ENCODE peak calls at places on chromosomes 16 and 17, in seven cellular contexts. One of them, this sample, is unnamed.

GRCh38 chr17:16352303-16352837 is 899 bp downstream of the CENPV start:
- DNase-seq in activated CD4-positive, alpha-beta T cell treated with anti-CD3 and anti-CD28 coated beads for 1 hour: peak
- DNase-seq in substantia nigra: peak
- DNase-seq in T-helper 1 cell: no peak
- DNase-seq in T-helper 2 cell: no peak
- DNase-seq in amygdala: no peak
- DNase-seq in activated T-helper 1 cell treated with anti-CD3 and anti-CD28 coated beads, Interleukin-2, amount 50 U/mL, for 16 hours: peak
- DNase-seq in this sample: no peak

GRCh38 chr16:57036945-57037344 is 47.6 kb downstream of the NLRC5 start:
- DNase-seq in activated T-helper 1 cell treated with anti-CD3 and anti-CD28 coated beads, Interleukin-2, amount 50 U/mL, for 16 hours: no peak
- DNase-seq in substantia nigra: no peak
- DNase-seq in T-helper 1 cell: no peak
- DNase-seq in activated CD4-positive, alpha-beta T cell treated with anti-CD3 and anti-CD28 coated beads for 1 hour: no peak
- DNase-seq in T-helper 2 cell: no peak
- DNase-seq in amygdala: no peak
- DNase-seq in this sample: no peak

GRCh38 chr16:87927195-87927562 is 9.2 kb downstream of the CA5A start:
- DNase-seq in T-helper 1 cell: no peak
- DNase-seq in substantia nigra: no peak
- DNase-seq in activated T-helper 1 cell treated with anti-CD3 and anti-CD28 coated beads, Interleukin-2, amount 50 U/mL, for 16 hours: no peak
- DNase-seq in activated CD4-positive, alpha-beta T cell treated with anti-CD3 and anti-CD28 coated beads for 1 hour: no peak
- DNase-seq in amygdala: no peak
- DNase-seq in T-helper 2 cell: no peak
- DNase-seq in this sample: no peak

GRCh38 chr17:66633322-66633965 is 201.5 kb upstream of the CACNG5 start:
- DNase-seq in T-helper 2 cell: no peak
- DNase-seq in amygdala: no peak
- DNase-seq in activated T-helper 1 cell treated with anti-CD3 and anti-CD28 coated beads, Interleukin-2, amount 50 U/mL, for 16 hours: no peak
- DNase-seq in substantia nigra: no peak
- DNase-seq in T-helper 1 cell: no peak
- DNase-seq in activated CD4-positive, alpha-beta T cell treated with anti-CD3 and anti-CD28 coated beads for 1 hour: no peak
- DNase-seq in this sample: no peak

GRCh38 chr17:68468334-68468733 is 11.0 kb upstream of the WIPI1 start:
- DNase-seq in T-helper 1 cell: no peak
- DNase-seq in activated T-helper 1 cell treated with anti-CD3 and anti-CD28 coated beads, Interleukin-2, amount 50 U/mL, for 16 hours: no peak
- DNase-seq in amygdala: no peak
- DNase-seq in activated CD4-positive, alpha-beta T cell treated with anti-CD3 and anti-CD28 coated beads for 1 hour: no peak
- DNase-seq in substantia nigra: no peak
- DNase-seq in T-helper 2 cell: no peak
- DNase-seq in this sample: no peak

GRCh38 chr17:55348749-55349354 is 72.8 kb downstream of the MMD start:
- DNase-seq in T-helper 2 cell: no peak
- DNase-seq in activated T-helper 1 cell treated with anti-CD3 and anti-CD28 coated beads, Interleukin-2, amount 50 U/mL, for 16 hours: peak
- DNase-seq in amygdala: no peak
- DNase-seq in T-helper 1 cell: peak
- DNase-seq in substantia nigra: peak
- DNase-seq in activated CD4-positive, alpha-beta T cell treated with anti-CD3 and anti-CD28 coated beads for 1 hour: peak
- DNase-seq in this sample: peak

GRCh38 chr16:15592324-15592723 is 50.6 kb downstream of the MARF1 start:
- DNase-seq in activated T-helper 1 cell treated with anti-CD3 and anti-CD28 coated beads, Interleukin-2, amount 50 U/mL, for 16 hours: no peak
- DNase-seq in substantia nigra: no peak
- DNase-seq in activated CD4-positive, alpha-beta T cell treated with anti-CD3 and anti-CD28 coated beads for 1 hour: no peak
- DNase-seq in T-helper 2 cell: no peak
- DNase-seq in T-helper 1 cell: no peak
- DNase-seq in amygdala: no peak
- DNase-seq in this sample: no peak

GRCh38 chr17:61314368-61315078 is 85.1 kb upstream of the TBX2 start:
- DNase-seq in T-helper 1 cell: no peak
- DNase-seq in activated T-helper 1 cell treated with anti-CD3 and anti-CD28 coated beads, Interleukin-2, amount 50 U/mL, for 16 hours: no peak
- DNase-seq in substantia nigra: peak
- DNase-seq in activated CD4-positive, alpha-beta T cell treated with anti-CD3 and anti-CD28 coated beads for 1 hour: no peak
- DNase-seq in T-helper 2 cell: no peak
- DNase-seq in amygdala: no peak
- DNase-seq in this sample: peak

GRCh38 chr17:31171711-31172110 is 76.9 kb downstream of the NF1 start:
- DNase-seq in substantia nigra: no peak
- DNase-seq in amygdala: no peak
- DNase-seq in T-helper 2 cell: no peak
- DNase-seq in activated T-helper 1 cell treated with anti-CD3 and anti-CD28 coated beads, Interleukin-2, amount 50 U/mL, for 16 hours: no peak
- DNase-seq in activated CD4-positive, alpha-beta T cell treated with anti-CD3 and anti-CD28 coated beads for 1 hour: no peak
- DNase-seq in T-helper 1 cell: no peak
- DNase-seq in this sample: no peak

GRCh38 chr17:40540448-40540847 is 24.8 kb downstream of the CCR7 start:
- DNase-seq in T-helper 2 cell: peak
- DNase-seq in activated T-helper 1 cell treated with anti-CD3 and anti-CD28 coated beads, Interleukin-2, amount 50 U/mL, for 16 hours: no peak
- DNase-seq in substantia nigra: no peak
- DNase-seq in amygdala: no peak
- DNase-seq in T-helper 1 cell: no peak
- DNase-seq in activated CD4-positive, alpha-beta T cell treated with anti-CD3 and anti-CD28 coated beads for 1 hour: no peak
- DNase-seq in this sample: no peak

GRCh38 chr16:83215417-83216001 is 588.7 kb downstream of the CDH13 start:
- DNase-seq in T-helper 1 cell: no peak
- DNase-seq in T-helper 2 cell: peak
- DNase-seq in activated CD4-positive, alpha-beta T cell treated with anti-CD3 and anti-CD28 coated beads for 1 hour: no peak
- DNase-seq in substantia nigra: no peak
- DNase-seq in activated T-helper 1 cell treated with anti-CD3 and anti-CD28 coated beads, Interleukin-2, amount 50 U/mL, for 16 hours: no peak
- DNase-seq in amygdala: no peak
- DNase-seq in this sample: no peak

GRCh38 chr16:2507679-2508064 is 6.1 kb upstream of the ATP6V0C start:
- DNase-seq in amygdala: no peak
- DNase-seq in activated T-helper 1 cell treated with anti-CD3 and anti-CD28 coated beads, Interleukin-2, amount 50 U/mL, for 16 hours: no peak
- DNase-seq in T-helper 2 cell: no peak
- DNase-seq in T-helper 1 cell: no peak
- DNase-seq in activated CD4-positive, alpha-beta T cell treated with anti-CD3 and anti-CD28 coated beads for 1 hour: no peak
- DNase-seq in substantia nigra: no peak
- DNase-seq in this sample: no peak

GRCh38 chr16:69942099-69942491 is 9.0 kb upstream of the CLEC18A start:
- DNase-seq in T-helper 2 cell: no peak
- DNase-seq in substantia nigra: no peak
- DNase-seq in activated T-helper 1 cell treated with anti-CD3 and anti-CD28 coated beads, Interleukin-2, amount 50 U/mL, for 16 hours: no peak
- DNase-seq in T-helper 1 cell: no peak
- DNase-seq in activated CD4-positive, alpha-beta T cell treated with anti-CD3 and anti-CD28 coated beads for 1 hour: no peak
- DNase-seq in amygdala: no peak
- DNase-seq in this sample: no peak

GRCh38 chr16:11402745-11403533 is 57.7 kb downstream of the RMI2 start:
- DNase-seq in amygdala: no peak
- DNase-seq in activated CD4-positive, alpha-beta T cell treated with anti-CD3 and anti-CD28 coated beads for 1 hour: no peak
- DNase-seq in T-helper 2 cell: no peak
- DNase-seq in substantia nigra: no peak
- DNase-seq in activated T-helper 1 cell treated with anti-CD3 and anti-CD28 coated beads, Interleukin-2, amount 50 U/mL, for 16 hours: no peak
- DNase-seq in T-helper 1 cell: no peak
- DNase-seq in this sample: no peak

GRCh38 chr16:84218961-84219360 is 20.9 kb downstream of the KCNG4 start:
- DNase-seq in T-helper 2 cell: no peak
- DNase-seq in activated CD4-positive, alpha-beta T cell treated with anti-CD3 and anti-CD28 coated beads for 1 hour: no peak
- DNase-seq in substantia nigra: no peak
- DNase-seq in amygdala: no peak
- DNase-seq in activated T-helper 1 cell treated with anti-CD3 and anti-CD28 coated beads, Interleukin-2, amount 50 U/mL, for 16 hours: no peak
- DNase-seq in T-helper 1 cell: no peak
- DNase-seq in this sample: no peak

GRCh38 chr16:23274968-23275367 is 27.1 kb upstream of the SCNN1B start:
- DNase-seq in activated CD4-positive, alpha-beta T cell treated with anti-CD3 and anti-CD28 coated beads for 1 hour: no peak
- DNase-seq in amygdala: no peak
- DNase-seq in activated T-helper 1 cell treated with anti-CD3 and anti-CD28 coated beads, Interleukin-2, amount 50 U/mL, for 16 hours: no peak
- DNase-seq in substantia nigra: no peak
- DNase-seq in T-helper 2 cell: no peak
- DNase-seq in T-helper 1 cell: no peak
- DNase-seq in this sample: no peak

GRCh38 chr17:49861150-49861884 is 13.4 kb upstream of the TAC4 start:
- DNase-seq in T-helper 1 cell: no peak
- DNase-seq in T-helper 2 cell: peak
- DNase-seq in activated CD4-positive, alpha-beta T cell treated with anti-CD3 and anti-CD28 coated beads for 1 hour: peak
- DNase-seq in activated T-helper 1 cell treated with anti-CD3 and anti-CD28 coated beads, Interleukin-2, amount 50 U/mL, for 16 hours: peak
- DNase-seq in amygdala: no peak
- DNase-seq in substantia nigra: peak
- DNase-seq in this sample: peak